ENCODE peak calls at places on chromosomes 12 and 14, in six cellular contexts. R, Z, A, K, P and T are unnamed samples.
A peak's percentile ranks its signal among the peaks of the same experiment; 100 is the strongest.

GRCh38 chr12:12278899-12279298 is 12.1 kb upstream of the LRP6 start:
- DNase-seq in R (no peak), Z (peak; percentile 61), A (no peak), K (no peak), P (no peak), T (no peak)

GRCh38 chr14:68637106-68638021 is 155.5 kb downstream of the ZFP36L1 start:
- DNase-seq in R (no peak), Z (peak; percentile 58), A (no peak), K (no peak), P (peak; percentile 75), T (no peak)

GRCh38 chr12:64826234-64826633 is 1.8 kb downstream of the TBC1D30 start:
- DNase-seq in R (peak; percentile 80), Z (peak; percentile 45), A (no peak), K (peak; percentile 86), P (peak; percentile 43), T (peak; percentile 82)

GRCh38 chr14:20440882-20441281 is 4.9 kb upstream of the KLHL33 start:
- DNase-seq in R (no peak), Z (peak; percentile 11), A (no peak), K (no peak), P (no peak), T (no peak)

GRCh38 chr12:131694116-131694838 is 16.6 kb upstream of the SFSWAP start:
- DNase-seq in R (no peak), Z (no peak), A (no peak), K (no peak), P (no peak), T (no peak)

GRCh38 chr12:1115471-1116242 is 124.6 kb downstream of the ERC1 start:
- DNase-seq in R (no peak), Z (peak; percentile 81), A (no peak), K (no peak), P (no peak), T (no peak)

GRCh38 chr12:24586293-24586692 is 362.6 kb downstream of the BCAT1 start:
- DNase-seq in R (no peak), Z (no peak), A (no peak), K (no peak), P (no peak), T (no peak)

GRCh38 chr12:105076098-105076497 is 8.2 kb downstream of the ALDH1L2 start:
- DNase-seq in R (no peak), Z (peak; percentile 71), A (no peak), K (no peak), P (peak; percentile 23), T (no peak)

GRCh38 chr14:59337151-59337611 is 128.0 kb downstream of the GPR135 start:
- DNase-seq in R (no peak), Z (no peak), A (no peak), K (no peak), P (peak; percentile 46), T (no peak)

GRCh38 chr12:40104461-40105264 is 1.2 kb downstream of the SLC2A13 start:
- DNase-seq in R (no peak), Z (peak; percentile 2), A (no peak), K (no peak), P (peak; percentile 27), T (peak; percentile 27)

GRCh38 chr12:67650528-67651379 is 2.2 kb downstream of the DYRK2 start:
- DNase-seq in R (no peak), Z (no peak), A (no peak), K (no peak), P (no peak), T (peak; percentile 21)

GRCh38 chr12:57462307-57463253 is 3.0 kb downstream of the GLI1 start:
- DNase-seq in R (peak; percentile 88), Z (peak; percentile 82), A (peak; percentile 84), K (peak; percentile 98), P (peak; percentile 93), T (peak; percentile 98)

GRCh38 chr12:58502236-58502635 is 418.1 kb downstream of the LRIG3 start:
- DNase-seq in R (peak; percentile 61), Z (peak; percentile 25), A (no peak), K (no peak), P (peak; percentile 62), T (peak; percentile 16)

GRCh38 chr12:51019927-51020326 is 6.3 kb downstream of the SLC11A2 start:
- DNase-seq in R (no peak), Z (no peak), A (no peak), K (no peak), P (no peak), T (no peak)
- H3K4ac ChIP-seq in R (no peak overlapping the region), Z (no peak overlapping the region), A (no peak overlapping the region), K (no peak overlapping the region), P (no peak overlapping the region), T (no peak overlapping the region)

GRCh38 chr14:32512348-32512747 is 183.2 kb downstream of the AKAP6 start:
- DNase-seq in R (no peak), Z (no peak), A (no peak), K (no peak), P (no peak), T (no peak)
- H2BK15ac ChIP-seq in R (no peak overlapping the region), Z (peak overlapping the region; percentile 26), A (no peak overlapping the region), K (no peak overlapping the region), P (no peak overlapping the region), T (no peak overlapping the region)

DNA sequence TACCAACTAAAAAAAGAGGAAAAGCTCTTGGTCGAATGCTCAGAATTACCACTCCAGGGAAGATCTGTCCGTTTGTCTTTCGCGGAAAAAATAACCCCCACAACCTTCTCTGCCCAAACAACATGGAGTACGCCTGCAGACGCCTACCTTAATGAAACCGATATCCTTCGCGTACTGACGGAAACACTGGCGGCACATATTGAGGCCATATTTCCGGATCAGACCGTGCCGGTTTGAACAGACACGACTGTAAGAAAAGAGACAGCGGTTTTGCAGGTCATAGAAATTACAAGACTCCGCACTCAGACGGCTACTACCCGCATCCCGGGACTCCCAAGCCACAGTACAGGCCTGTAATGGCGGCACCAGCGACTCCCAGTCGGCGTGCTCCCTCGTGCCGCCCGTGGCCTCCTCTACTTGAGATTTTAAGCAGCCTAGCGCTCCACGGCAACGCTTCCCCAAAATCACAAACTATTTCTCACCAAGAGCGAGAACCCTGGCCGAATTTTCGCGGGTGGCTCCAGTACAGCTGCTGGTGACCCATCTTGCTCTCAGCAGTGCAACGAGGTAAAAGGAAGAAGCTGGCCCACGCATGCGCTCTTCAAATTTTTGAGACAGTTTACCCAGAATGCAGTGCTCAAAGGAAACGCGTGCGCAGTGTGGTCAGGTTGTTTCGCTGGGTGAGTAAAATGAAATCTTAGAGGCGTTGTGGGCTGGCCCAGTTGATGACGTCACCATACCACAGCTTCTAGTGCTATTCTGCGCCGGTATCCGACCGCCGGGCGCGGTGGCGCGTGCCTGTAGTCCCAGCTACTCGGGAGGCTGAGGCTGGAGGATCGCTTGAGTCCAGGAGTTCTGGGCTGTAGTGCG is at the start of gene RPS29:
- DNase-seq in R (peak; percentile 100), Z (peak; percentile 99), A (peak; percentile 98), K (peak; percentile 99), P (peak; percentile 99), T (peak; percentile 100)
- H3K4ac ChIP-seq in R (no peak within 1 kb of the TSS), Z (peak within 1 kb of the TSS; percentile 98), A (no peak within 1 kb of the TSS), K (peak within 1 kb of the TSS; percentile 42), P (peak within 1 kb of the TSS; percentile 64), T (peak within 1 kb of the TSS; percentile 64)

DNA sequence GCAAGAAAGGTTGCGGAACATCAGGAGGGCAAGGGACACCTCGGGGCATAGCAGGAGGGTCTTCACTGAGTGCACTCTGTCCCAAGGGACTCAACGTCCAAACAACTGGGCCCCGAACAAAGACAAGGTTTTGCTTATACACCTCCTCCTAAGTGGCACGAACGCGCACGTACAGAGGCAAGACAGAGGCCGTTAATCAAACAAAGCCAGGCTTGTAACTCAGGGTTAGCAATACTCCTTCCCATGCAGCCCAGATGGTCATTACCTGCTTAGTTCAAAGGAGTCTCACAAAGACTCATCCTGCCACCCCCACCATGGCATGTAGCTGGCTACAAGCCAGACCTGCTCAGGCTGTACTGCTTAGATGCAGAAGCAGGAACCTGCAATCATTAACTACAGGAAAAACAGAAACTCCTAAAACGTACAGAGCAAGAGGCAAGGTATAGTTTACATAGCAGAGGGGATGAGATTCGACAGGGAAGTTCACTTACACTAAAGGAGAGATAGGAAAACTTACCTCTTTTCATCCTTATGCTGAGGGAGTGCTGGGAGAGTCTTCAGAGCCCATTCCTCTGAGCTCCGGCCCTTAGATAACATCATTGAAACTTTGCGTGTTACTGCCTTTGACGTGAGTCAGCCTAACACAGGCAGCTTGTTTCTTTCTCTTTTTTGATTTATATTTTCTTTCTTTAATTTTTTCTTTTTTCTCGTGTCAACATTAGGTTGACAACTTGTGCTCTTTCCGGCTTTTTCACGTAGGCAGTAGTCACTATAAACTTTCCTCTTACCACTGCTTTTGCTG is 1319.1 kb downstream of the TMEM121 start:
- DNase-seq in R (no peak), Z (no peak), A (no peak), K (no peak), P (no peak), T (no peak)
- H2BK15ac ChIP-seq in R (no peak overlapping the region), Z (no peak overlapping the region), A (no peak overlapping the region), K (no peak overlapping the region), P (no peak overlapping the region), T (no peak overlapping the region)

GRCh38 chr14:104717137-104717536 is 6.9 kb upstream of the ADSS1 start:
- DNase-seq in R (no peak), Z (no peak), A (no peak), K (no peak), P (no peak), T (no peak)

GRCh38 chr14:104719343-104719742 is 4.7 kb upstream of the ADSS1 start:
- DNase-seq in R (no peak), Z (no peak), A (no peak), K (no peak), P (no peak), T (no peak)

GRCh38 chr14:104718147-104718546 is 5.9 kb upstream of the ADSS1 start:
- DNase-seq in R (no peak), Z (no peak), A (no peak), K (no peak), P (no peak), T (no peak)

GRCh38 chr14:104717646-104718045 is 6.4 kb upstream of the ADSS1 start:
- DNase-seq in R (no peak), Z (no peak), A (no peak), K (no peak), P (no peak), T (no peak)

DNA sequence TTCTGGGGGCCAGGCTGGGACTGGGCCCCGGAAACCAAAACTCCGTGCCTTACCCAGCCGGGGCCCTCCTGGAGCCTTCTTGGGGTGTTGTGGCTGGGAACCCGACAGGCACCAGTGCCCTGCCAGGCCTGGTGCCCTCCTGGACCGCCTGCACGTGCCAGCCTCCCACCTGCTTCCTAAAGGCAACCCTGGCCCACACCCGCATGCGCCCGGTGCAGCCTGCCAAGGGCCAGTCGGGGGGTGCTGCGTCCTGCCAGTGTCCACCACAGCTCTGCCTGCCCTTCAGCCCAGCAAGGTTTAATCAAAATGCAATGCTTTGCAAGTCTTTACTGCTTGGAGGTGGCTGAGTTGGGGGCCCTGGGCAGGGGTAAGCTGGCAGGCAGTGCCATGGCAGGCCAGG is 5.2 kb upstream of the ADSS1 start:
- DNase-seq in R (no peak), Z (no peak), A (no peak), K (no peak), P (no peak), T (no peak)
- H3K4ac ChIP-seq in R (no peak overlapping the region), Z (no peak overlapping the region), A (no peak overlapping the region), K (no peak overlapping the region), P (no peak overlapping the region), T (no peak overlapping the region)

GRCh38 chr12:10554971-10555481 is 49.3 kb downstream of the EIF2S3B start:
- DNase-seq in R (no peak), Z (no peak), A (no peak), K (no peak), P (no peak), T (no peak)
- H2BK15ac ChIP-seq in R (no peak overlapping the region), Z (no peak overlapping the region), A (no peak overlapping the region), K (no peak overlapping the region), P (no peak overlapping the region), T (no peak overlapping the region)